ENCODE peak calls at places on chromosome 17, in nine cellular contexts. X, H, Q, K, T, Z, S, Y and J are unnamed samples.

GRCh38 chr17:32697728-32698625 is 178.9 kb downstream of the MYO1D start:
- DNase-seq in S (no peak), K (no peak), X (no peak), Z (no peak), Q (no peak), H (no peak), Y (no peak), T (no peak), J (no peak)

GRCh38 chr17:67496286-67496685 is 119.2 kb downstream of the PITPNC1 start:
- DNase-seq in T (no peak), H (no peak), Z (no peak), Y (no peak), Q (no peak), S (peak), X (no peak), K (no peak), J (no peak)

GRCh38 chr17:62898239-62898864 is 67.7 kb upstream of the TANC2 start:
- DNase-seq in Q (no peak), Y (peak), K (no peak), X (no peak), S (no peak), Z (no peak), H (no peak), T (no peak), J (no peak)

GRCh38 chr17:77795685-77796084 is 162.8 kb upstream of the TNRC6C start:
- DNase-seq in S (no peak), K (no peak), Z (no peak), X (no peak), T (no peak), H (no peak), Q (no peak), Y (no peak), J (no peak)

GRCh38 chr17:41547378-41547841 is 19.3 kb upstream of the KRT19 start:
- DNase-seq in H (no peak), K (no peak), Z (no peak), S (no peak), T (no peak), Y (no peak), Q (no peak), X (no peak), J (no peak)

GRCh38 chr17:44061446-44061845 is 5.0 kb downstream of the LSM12 start:
- DNase-seq in H (no peak), K (no peak), Q (no peak), Y (no peak), T (no peak), X (no peak), Z (no peak), S (no peak), J (no peak)

GRCh38 chr17:39922006-39922405 is 3.6 kb upstream of the GSDMB start:
- DNase-seq in Y (no peak), S (no peak), X (no peak), Z (no peak), H (no peak), K (no peak), T (no peak), Q (no peak), J (no peak)

GRCh38 chr17:50976951-50977472 is 110.9 kb upstream of the TOB1 start:
- DNase-seq in Y (no peak), H (no peak), Z (no peak), K (no peak), S (no peak), T (no peak), Q (no peak), X (no peak), J (no peak)

GRCh38 chr17:57366558-57367351 is 110.4 kb downstream of the MSI2 start:
- DNase-seq in S (no peak), X (no peak), Q (peak), K (peak), Y (no peak), Z (no peak), H (no peak), T (no peak), J (no peak)
- H3K4me3 ChIP-seq in S (no peak), X (no peak), Q (no peak), K (peak), Y (no peak), Z (no peak), H (no peak), T (no peak), J (no peak)

GRCh38 chr17:38871247-38871991 is 1.6 kb downstream of the LASP1 start:
- DNase-seq in S (peak), X (peak), Q (no peak), Y (peak), T (no peak), K (no peak), Z (no peak), H (peak), J (peak)
- TF ChIP-seq CTCF in S (peak), X (no peak), Q (no peak), Y (no peak), T (peak), K (no peak), Z (no peak), H (no peak), J (no peak)

DNA sequence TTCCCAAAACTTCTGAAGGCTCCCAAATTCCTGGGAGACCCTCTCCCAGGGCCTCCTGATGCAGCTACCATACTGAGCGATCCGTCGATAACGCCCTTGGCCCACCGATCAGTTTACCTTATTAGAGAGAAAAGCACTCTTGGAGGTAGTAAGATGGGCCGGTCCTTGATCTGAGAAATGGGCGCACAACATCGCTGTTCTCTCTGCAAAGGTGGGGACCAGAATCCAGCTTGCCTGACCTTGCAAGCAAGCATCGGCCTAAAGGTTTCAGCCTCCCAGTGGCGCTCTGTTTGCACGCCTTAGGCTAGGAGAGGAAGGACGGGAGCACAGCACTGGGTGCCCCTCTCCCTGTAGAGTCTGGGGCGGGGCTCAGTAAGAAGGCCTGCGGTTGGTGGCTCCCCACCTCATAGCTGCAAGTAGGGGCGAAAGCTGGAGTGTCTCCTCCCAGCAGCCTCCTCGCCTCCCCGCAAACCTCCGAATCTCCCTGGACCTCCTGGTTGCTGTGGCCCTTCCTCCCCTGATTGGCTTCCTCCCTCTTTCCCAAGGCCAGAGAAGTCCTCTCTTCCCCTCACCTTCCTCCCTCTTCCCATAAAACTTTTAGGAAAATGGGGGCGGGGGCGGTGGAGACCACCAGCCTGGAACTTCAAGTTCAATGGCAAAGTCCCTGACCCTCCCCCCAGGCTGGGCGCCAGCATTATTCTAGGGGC is at the start of gene PRAC1:
- DNase-seq in X (peak), S (no peak), T (no peak), Y (no peak), Q (no peak), H (peak), K (no peak), Z (no peak), J (no peak)
- H3K4me3 ChIP-seq in X (peak), S (no peak), T (no peak), Y (peak), Q (no peak), H (peak), K (no peak), Z (peak), J (no peak)

GRCh38 chr17:74550602-74551001 is 4.7 kb upstream of the CD300C start:
- DNase-seq in S (no peak), Z (no peak), X (no peak), Y (no peak), H (no peak), K (no peak), T (no peak), Q (no peak), J (no peak)

GRCh38 chr17:74558882-74559519 is 8.3 kb downstream of the CD300H start:
- DNase-seq in K (no peak), T (no peak), Y (no peak), S (no peak), X (no peak), Z (no peak), H (no peak), Q (no peak), J (no peak)

GRCh38 chr17:74555427-74555826 is 9.5 kb upstream of the CD300C start:
- DNase-seq in Y (no peak), Q (no peak), Z (no peak), X (no peak), K (no peak), S (no peak), H (no peak), T (no peak), J (no peak)

GRCh38 chr17:74552037-74552436 is 6.1 kb upstream of the CD300C start:
- DNase-seq in Y (no peak), Z (peak), X (no peak), K (no peak), H (no peak), S (no peak), T (peak), Q (no peak), J (no peak)

GRCh38 chr17:74554909-74555308 is 9.0 kb upstream of the CD300C start:
- DNase-seq in T (no peak), Z (no peak), Q (no peak), X (no peak), H (no peak), Y (no peak), S (no peak), K (no peak), J (no peak)
- TF ChIP-seq CTCF in T (no peak), Z (no peak), Q (no peak), X (no peak), H (no peak), Y (no peak), S (no peak), K (no peak), J (no peak)

GRCh38 chr17:80519091-80519781 is 25.4 kb upstream of the RPTOR start:
- DNase-seq in Y (no peak), S (no peak), T (no peak), K (no peak), Z (no peak), X (no peak), Q (no peak), H (no peak), J (no peak)
- H3K4me3 ChIP-seq in Y (no peak), S (no peak), T (no peak), K (no peak), Z (no peak), X (no peak), Q (no peak), H (no peak), J (no peak)

DNA sequence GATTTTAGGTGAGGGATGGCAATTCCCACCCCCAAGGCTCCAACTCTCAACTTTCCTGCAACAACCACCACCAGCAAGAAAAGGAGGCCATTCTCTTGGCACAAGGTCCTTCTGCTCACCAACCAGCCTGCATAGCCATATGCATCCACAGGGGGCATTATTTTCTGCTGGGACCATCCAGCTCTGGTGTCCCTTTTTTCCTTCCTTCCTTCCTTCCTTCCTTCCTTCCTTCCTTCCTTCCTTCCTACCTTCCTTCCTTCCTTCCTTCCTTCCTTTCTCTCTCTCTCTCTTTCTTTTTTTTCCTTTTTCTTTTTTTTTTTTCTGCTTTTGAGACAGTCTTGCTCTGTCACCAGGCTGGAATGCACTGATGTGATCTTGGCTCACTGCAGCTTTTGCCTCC is 21.1 kb upstream of the COX10 start:
- DNase-seq in H (no peak), Y (no peak), T (no peak), Z (no peak), Q (no peak), S (no peak), K (no peak), X (no peak), J (no peak)
- TF ChIP-seq CTCF in H (peak), Y (no peak), T (peak), Z (no peak), Q (no peak), S (peak), K (no peak), X (no peak), J (no peak)